ENCODE peak calls at places on chromosomes 12 and 14, in ten cellular contexts. M, I, F, Q, W, T, L, V, X and N are unnamed samples.

GRCh38 chr12:54127538-54128259 is 61.1 kb downstream of the SMUG1 start:
- DNase-seq in M (no peak), I (no peak), F (no peak), Q (no peak), W (no peak), T (peak; percentile 47), L (no peak), V (no peak), X (no peak), N (no peak)

GRCh38 chr12:51269174-51270066 is 795 bp downstream of the SMAGP start:
- DNase-seq in M (peak; percentile 41), I (peak; percentile 76), F (peak; percentile 78), Q (peak; percentile 84), W (peak; percentile 27), T (peak; percentile 97), L (no peak), V (peak; percentile 65), X (no peak), N (no peak)

GRCh38 chr14:69997849-69998248 is 118.6 kb downstream of the SMOC1 start:
- DNase-seq in M (peak; percentile 93), I (peak; percentile 72), F (no peak), Q (no peak), W (no peak), T (no peak), L (no peak), V (peak; percentile 63), X (no peak), N (peak; percentile 86)

GRCh38 chr14:83874662-83875061 is 1655.3 kb upstream of the FLRT2 start:
- DNase-seq in M (no peak), I (no peak), F (no peak), Q (no peak), W (no peak), T (no peak), L (no peak), V (no peak), X (no peak), N (no peak)

GRCh38 chr12:30902606-30903005 is 23.9 kb upstream of the TSPAN11 start:
- DNase-seq in M (no peak), I (no peak), F (no peak), Q (no peak), W (no peak), T (no peak), L (no peak), V (no peak), X (no peak), N (no peak)

GRCh38 chr14:34222867-34223266 is 239.2 kb downstream of the SPTSSA start:
- DNase-seq in M (no peak), I (no peak), F (no peak), Q (no peak), W (no peak), T (no peak), L (no peak), V (no peak), X (no peak), N (no peak)

GRCh38 chr12:48023386-48023785 is 19.1 kb upstream of the COL2A1 start:
- DNase-seq in M (no peak), I (no peak), F (no peak), Q (no peak), W (peak; percentile 70), T (peak; percentile 89), L (no peak), V (no peak), X (no peak), N (no peak)

GRCh38 chr14:77120771-77121743 is 20.5 kb downstream of the ZDHHC22 start:
- DNase-seq in M (no peak), I (no peak), F (peak; percentile 79), Q (peak; percentile 59), W (no peak), T (peak; percentile 42), L (no peak), V (no peak), X (no peak), N (no peak)

DNA sequence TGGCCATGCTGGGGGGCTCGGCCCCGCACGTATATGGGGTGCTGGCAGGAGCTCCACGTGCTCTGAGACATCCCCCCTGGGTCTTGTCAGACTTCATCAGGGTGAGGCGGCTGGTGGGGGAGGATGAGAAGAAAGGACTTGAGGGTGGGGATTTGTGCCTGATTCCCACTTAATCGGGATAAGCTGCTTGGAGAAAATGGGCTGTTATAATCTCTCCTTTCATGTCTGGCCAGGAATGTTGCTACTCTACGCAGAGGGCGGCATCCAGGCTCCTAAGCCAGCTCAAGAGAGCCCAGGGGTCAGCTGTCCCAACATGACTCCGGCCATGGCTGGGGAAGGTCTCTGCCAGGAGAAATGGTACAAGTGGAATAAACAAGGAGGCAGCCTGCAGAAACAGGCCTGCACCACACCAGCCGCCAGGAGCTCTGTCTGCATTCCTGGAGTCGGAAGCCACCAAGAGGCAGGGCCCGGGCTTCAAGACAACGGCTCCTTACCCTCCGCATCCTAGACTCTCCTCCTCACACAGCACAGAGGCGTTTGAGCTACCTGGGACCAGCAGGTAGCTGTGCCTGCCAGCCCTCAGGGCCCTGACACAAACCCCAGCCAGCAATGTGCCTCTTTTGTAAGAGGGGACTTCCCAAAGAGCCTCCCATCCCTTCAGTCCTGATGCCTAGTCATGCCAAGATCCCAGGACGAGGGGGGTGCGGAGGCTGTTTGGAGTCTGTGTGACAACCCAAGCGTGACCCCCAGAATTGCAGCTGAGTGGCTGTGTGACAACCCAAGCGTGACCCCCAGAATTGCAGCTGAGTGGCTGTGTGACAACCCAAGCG is 195.8 kb upstream of the DIO3 start:
- DNase-seq in M (peak; percentile 3), I (no peak), F (no peak), Q (no peak), W (no peak), T (peak; percentile 77), L (no peak), V (no peak), X (no peak), N (no peak)
- H3K27ac ChIP-seq in M (no peak overlapping the region), I (peak overlapping the region; percentile 27), F (no peak overlapping the region), Q (peak overlapping the region; percentile 76), W (no peak overlapping the region), T (no peak overlapping the region), L (no peak overlapping the region), V (no peak overlapping the region), X (peak overlapping the region; percentile 88), N (no peak overlapping the region)

GRCh38 chr12:42236017-42236416 is 2.0 kb downstream of the YAF2 start:
- DNase-seq in M (no peak), I (no peak), F (no peak), Q (no peak), W (no peak), T (no peak), L (no peak), V (no peak), X (no peak), N (no peak)

GRCh38 chr12:42237853-42238239 is 202 bp downstream of the YAF2 start:
- DNase-seq in M (no peak), I (no peak), F (no peak), Q (no peak), W (no peak), T (no peak), L (no peak), V (no peak), X (no peak), N (no peak)

GRCh38 chr12:42235426-42235825 is 2.6 kb downstream of the YAF2 start:
- DNase-seq in M (no peak), I (no peak), F (no peak), Q (no peak), W (no peak), T (no peak), L (no peak), V (no peak), X (no peak), N (no peak)

GRCh38 chr12:42238240-42239140 is at the start of gene YAF2:
- DNase-seq in M (peak; percentile 85), I (peak; percentile 87), F (peak; percentile 89), Q (peak; percentile 93), W (peak; percentile 92), T (peak; percentile 97), L (no peak), V (peak; percentile 85), X (peak; percentile 22), N (peak; percentile 82)

GRCh38 chr12:42237052-42237852 is 796 bp downstream of the YAF2 start:
- DNase-seq in M (peak; percentile 72), I (peak; percentile 79), F (peak; percentile 84), Q (peak; percentile 82), W (peak; percentile 76), T (peak; percentile 95), L (peak; percentile 30), V (peak; percentile 68), X (peak; percentile 17), N (peak; percentile 69)
- H3K27me3 ChIP-seq in M (no peaks in the 10 kb centered on the region), I (no peaks in the 10 kb centered on the region), F (no peaks in the 10 kb centered on the region), Q (no peaks in the 10 kb centered on the region), W (no peaks in the 10 kb centered on the region), T (peaks cover 27% of the 10 kb centered on the region), L (no peaks in the 10 kb centered on the region), V (no peaks in the 10 kb centered on the region), X (no peaks in the 10 kb centered on the region), N (no peaks in the 10 kb centered on the region)

DNA sequence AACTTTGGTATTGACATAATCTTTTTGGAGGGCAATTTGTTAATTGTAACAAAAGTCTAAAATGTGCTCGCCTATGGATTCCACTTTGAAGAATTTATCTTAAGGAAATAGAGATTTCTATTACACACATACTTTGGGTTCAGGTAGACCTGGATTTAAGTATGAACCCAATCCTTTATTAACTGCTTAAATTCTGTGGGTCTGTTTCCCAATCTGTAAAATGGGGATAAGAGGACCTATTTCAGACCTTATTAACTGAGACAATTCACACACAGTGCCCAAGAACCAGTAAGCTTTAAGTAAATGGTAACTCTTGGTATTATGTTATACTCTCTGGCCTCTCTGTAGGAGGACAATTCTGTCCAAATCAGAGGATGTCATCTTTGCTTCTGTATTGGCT is 822 bp upstream of the EIF2B2 start:
- DNase-seq in M (no peak), I (no peak), F (no peak), Q (no peak), W (no peak), T (no peak), L (no peak), V (no peak), X (no peak), N (no peak)
- H3K27ac ChIP-seq in M (peak overlapping the region; percentile 78), I (peak overlapping the region; percentile 82), F (peak overlapping the region; percentile 90), Q (peak overlapping the region; percentile 90), W (peak overlapping the region; percentile 88), T (peak overlapping the region; percentile 29), L (peak overlapping the region; percentile 89), V (peak overlapping the region; percentile 25), X (peak overlapping the region; percentile 92), N (peak overlapping the region; percentile 83)

GRCh38 chr14:103765526-103765925 is 49.9 kb downstream of the ZFYVE21 start:
- DNase-seq in M (no peak), I (no peak), F (no peak), Q (no peak), W (no peak), T (no peak), L (no peak), V (no peak), X (no peak), N (no peak)

GRCh38 chr14:103770500-103770899 is 54.9 kb downstream of the ZFYVE21 start:
- DNase-seq in M (no peak), I (no peak), F (no peak), Q (no peak), W (no peak), T (no peak), L (no peak), V (no peak), X (no peak), N (no peak)

GRCh38 chr14:103763730-103764488 is 48.3 kb downstream of the ZFYVE21 start:
- DNase-seq in M (no peak), I (no peak), F (no peak), Q (no peak), W (no peak), T (no peak), L (no peak), V (no peak), X (no peak), N (no peak)

GRCh38 chr14:103770902-103771301 is 55.3 kb downstream of the ZFYVE21 start:
- DNase-seq in M (no peak), I (no peak), F (no peak), Q (no peak), W (no peak), T (no peak), L (no peak), V (peak; percentile 20), X (no peak), N (no peak)

DNA sequence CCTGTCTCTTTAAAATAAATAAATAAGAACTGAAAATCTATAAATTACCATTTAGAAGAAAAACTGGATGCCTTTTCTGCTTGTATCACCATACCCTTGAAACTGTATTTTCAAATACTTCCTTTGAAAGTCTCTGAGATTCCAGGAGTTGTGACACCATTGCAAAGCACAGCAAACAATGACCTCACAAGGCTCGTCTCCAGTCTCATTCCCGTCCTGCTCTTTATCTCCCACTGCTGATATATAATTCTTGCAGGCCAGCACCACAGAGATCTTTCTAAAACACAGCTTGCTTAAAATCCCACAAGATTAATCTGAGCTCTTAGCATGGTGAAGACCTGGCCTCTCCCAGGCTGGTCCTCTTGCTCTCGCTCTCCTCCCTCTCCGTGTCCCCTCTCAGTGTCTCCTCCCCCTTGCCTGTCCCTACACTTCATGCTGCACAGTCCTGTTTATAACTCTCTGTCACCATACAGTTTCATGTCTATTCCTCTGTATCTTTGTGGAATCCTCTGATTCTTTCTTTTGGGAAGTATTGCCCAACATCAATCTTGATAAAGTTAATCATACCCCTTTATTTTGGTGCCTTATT is 51.8 kb downstream of the ZFYVE21 start:
- DNase-seq in M (no peak), I (no peak), F (no peak), Q (no peak), W (no peak), T (no peak), L (no peak), V (no peak), X (no peak), N (no peak)
- H3K27me3 ChIP-seq in M (no peaks in the 10 kb centered on the region), I (no peaks in the 10 kb centered on the region), F (no peaks in the 10 kb centered on the region), Q (no peaks in the 10 kb centered on the region), W (no peaks in the 10 kb centered on the region), T (no peaks in the 10 kb centered on the region), L (no peaks in the 10 kb centered on the region), V (no peaks in the 10 kb centered on the region), X (no peaks in the 10 kb centered on the region), N (no peaks in the 10 kb centered on the region)